ENCODE peak calls at places on chromosomes 13 and 19, in five cellular contexts. R is activated CD8-positive, alpha-beta memory T cell treated with anti-CD3 and anti-CD28 coated beads, Interleukin-2, amount 50 U/mL, for 48 hours; H is cardiac fibroblast; C is ELR; V is CD4-positive, CD25-positive, alpha-beta regulatory T cell. E is an unnamed sample.

GRCh38 chr13:39047560-39047959 is 9.3 kb downstream of the NHLRC3 start:
- DNase-seq in H (no peak), V (no peak), R (no peak), C (peak), E (no peak)

GRCh38 chr19:33233056-33233873 is 7.6 kb upstream of the SLC7A10 start:
- DNase-seq in V (no peak), C (no peak), R (no peak), H (no peak), E (no peak)

GRCh38 chr13:24178847-24179845 is 18.6 kb downstream of the SPATA13 start:
- DNase-seq in C (peak), R (no peak), H (peak), V (no peak), E (no peak)

GRCh38 chr13:23455401-23456185 is 22.1 kb upstream of the SACS start:
- DNase-seq in V (no peak), C (peak), H (no peak), R (no peak), E (no peak)

GRCh38 chr19:33285441-33285927 is 16.9 kb downstream of the CEBPA start:
- DNase-seq in C (no peak), V (no peak), R (no peak), H (no peak), E (no peak)

GRCh38 chr19:47020132-47020805 is 632 bp downstream of the NPAS1 start:
- DNase-seq in C (peak), V (no peak), R (no peak), H (no peak), E (no peak)

GRCh38 chr19:49840736-49841249 is 10.2 kb upstream of the PTOV1 start:
- DNase-seq in R (no peak), V (no peak), C (no peak), H (no peak), E (no peak)

GRCh38 chr19:1047696-1048147 is 7.8 kb downstream of the ABCA7 start:
- DNase-seq in V (no peak), C (no peak), H (no peak), R (no peak), E (no peak)

GRCh38 chr13:45180303-45180702 is 20.5 kb downstream of the KCTD4 start:
- DNase-seq in H (no peak), V (no peak), C (no peak), R (no peak), E (no peak)

GRCh38 chr13:78600317-78600899 is 2.9 kb downstream of the POU4F1 start:
- DNase-seq in V (no peak), R (no peak), H (no peak), C (no peak), E (no peak)

GRCh38 chr13:71912524-71912923 is 45.5 kb upstream of the DACH1 start:
- DNase-seq in C (peak), H (peak), V (no peak), R (no peak), E (no peak)

GRCh38 chr13:50531917-50532899 is 311.3 kb downstream of the DLEU7 start:
- DNase-seq in C (peak), H (peak), V (no peak), R (no peak), E (no peak)